ENCODE peak calls at places on chromosomes 12 and 14, in eight cellular contexts. D is adrenal gland, Q is K562, M is right lobe of liver, Y is upper lobe of left lung, W is tibial nerve, B is esophagus muscularis mucosa, H is uterus. L is an unnamed sample.

GRCh38 chr14:70890842-70891442 is 16.3 kb upstream of the PCNX1 start:
- DNase-seq in D (no peak), Q (no peak), M (no peak), Y (no peak), W (no peak), B (no peak), H (no peak), L (no peak)

GRCh38 chr14:71362920-71363584 is 455.8 kb downstream of the PCNX1 start:
- DNase-seq in D (no peak), Q (no peak), M (no peak), Y (no peak), W (no peak), B (no peak), H (no peak), L (no peak)

GRCh38 chr12:127909031-127909430 is 357.9 kb upstream of the TMEM132C start:
- DNase-seq in D (no peak), Q (no peak), M (no peak), Y (no peak), W (no peak), B (no peak), H (no peak), L (no peak)

GRCh38 chr14:20343855-20344205 is 395 bp downstream of the PARP2 start:
- DNase-seq in D (no peak), Q (peak; percentile 25), M (no peak), Y (no peak), W (no peak), B (no peak), H (no peak), L (no peak)

GRCh38 chr12:113007166-113007565 is 28.8 kb downstream of the OAS2 start:
- DNase-seq in D (peak; percentile 80), Q (no peak), M (no peak), Y (no peak), W (no peak), B (no peak), H (no peak), L (no peak)

GRCh38 chr12:90065301-90065801 is 356.7 kb upstream of the ATP2B1 start:
- DNase-seq in D (no peak), Q (no peak), M (no peak), Y (no peak), W (no peak), B (no peak), H (no peak), L (no peak)

GRCh38 chr14:23121401-23121800 is 2.3 kb upstream of the CEBPE start:
- DNase-seq in D (peak; percentile 78), Q (no peak), M (no peak), Y (no peak), W (no peak), B (no peak), H (peak; percentile 74), L (no peak)

GRCh38 chr12:47989666-47990065 is 14.6 kb downstream of the COL2A1 start:
- DNase-seq in D (no peak), Q (no peak), M (no peak), Y (no peak), W (no peak), B (no peak), H (no peak), L (no peak)

GRCh38 chr14:61599959-61600358 is 95.4 kb upstream of the HIF1A start:
- DNase-seq in D (no peak), Q (no peak), M (no peak), Y (no peak), W (no peak), B (no peak), H (no peak), L (no peak)

GRCh38 chr12:48175613-48176416 is 7.6 kb upstream of the CCDC184 start:
- DNase-seq in D (no peak), Q (peak; percentile 43), M (no peak), Y (no peak), W (no peak), B (no peak), H (no peak), L (no peak)

GRCh38 chr14:72736348-72736747 is 157.6 kb downstream of the DPF3 start:
- DNase-seq in D (no peak), Q (peak; percentile 37), M (no peak), Y (no peak), W (no peak), B (no peak), H (no peak), L (no peak)

GRCh38 chr14:64005822-64006221 is 153.0 kb downstream of the SYNE2 start:
- DNase-seq in D (no peak), Q (no peak), M (no peak), Y (no peak), W (no peak), B (no peak), H (no peak), L (no peak)

GRCh38 chr12:72865921-72866320 is 593.8 kb downstream of the TRHDE start:
- DNase-seq in D (no peak), Q (no peak), M (no peak), Y (no peak), W (no peak), B (no peak), H (no peak), L (no peak)

GRCh38 chr14:33679025-33679424 is 271.8 kb downstream of the EGLN3 start:
- DNase-seq in D (no peak), Q (no peak), M (no peak), Y (no peak), W (no peak), B (no peak), H (no peak), L (no peak)

GRCh38 chr12:7645395-7646177 is 20.1 kb downstream of the APOBEC1 start:
- DNase-seq in D (no peak), Q (peak; percentile 28), M (no peak), Y (no peak), W (no peak), B (no peak), H (no peak), L (no peak)

GRCh38 chr12:107526555-107527180 is 158.9 kb upstream of the PWP1 start:
- DNase-seq in D (no peak), Q (no peak), M (no peak), Y (no peak), W (no peak), B (peak; percentile 53), H (no peak), L (no peak)

GRCh38 chr12:14884458-14884878 is 1.2 kb downstream of the MGP start:
- DNase-seq in D (peak; percentile 96), Q (no peak), M (peak; percentile 67), Y (no peak), W (peak; percentile 79), B (peak; percentile 97), H (peak; percentile 81), L (no peak)

GRCh38 chr12:50066402-50066801 is 9.0 kb downstream of the ASIC1 start:
- DNase-seq in D (peak; percentile 60), Q (no peak), M (peak; percentile 31), Y (no peak), W (no peak), B (no peak), H (no peak), L (no peak)

GRCh38 chr14:54689928-54690327 is 123.0 kb downstream of the SAMD4A start:
- DNase-seq in D (no peak), Q (no peak), M (no peak), Y (no peak), W (no peak), B (no peak), H (no peak), L (no peak)

GRCh38 chr14:54693761-54694160 is 126.8 kb downstream of the SAMD4A start:
- DNase-seq in D (no peak), Q (no peak), M (no peak), Y (no peak), W (no peak), B (no peak), H (no peak), L (no peak)

GRCh38 chr14:54692261-54692861 is 125.4 kb downstream of the SAMD4A start:
- DNase-seq in D (no peak), Q (no peak), M (no peak), Y (no peak), W (no peak), B (no peak), H (no peak), L (no peak)

GRCh38 chr14:54690887-54691286 is 124.0 kb downstream of the SAMD4A start:
- DNase-seq in D (no peak), Q (no peak), M (no peak), Y (no peak), W (no peak), B (no peak), H (no peak), L (no peak)

DNA sequence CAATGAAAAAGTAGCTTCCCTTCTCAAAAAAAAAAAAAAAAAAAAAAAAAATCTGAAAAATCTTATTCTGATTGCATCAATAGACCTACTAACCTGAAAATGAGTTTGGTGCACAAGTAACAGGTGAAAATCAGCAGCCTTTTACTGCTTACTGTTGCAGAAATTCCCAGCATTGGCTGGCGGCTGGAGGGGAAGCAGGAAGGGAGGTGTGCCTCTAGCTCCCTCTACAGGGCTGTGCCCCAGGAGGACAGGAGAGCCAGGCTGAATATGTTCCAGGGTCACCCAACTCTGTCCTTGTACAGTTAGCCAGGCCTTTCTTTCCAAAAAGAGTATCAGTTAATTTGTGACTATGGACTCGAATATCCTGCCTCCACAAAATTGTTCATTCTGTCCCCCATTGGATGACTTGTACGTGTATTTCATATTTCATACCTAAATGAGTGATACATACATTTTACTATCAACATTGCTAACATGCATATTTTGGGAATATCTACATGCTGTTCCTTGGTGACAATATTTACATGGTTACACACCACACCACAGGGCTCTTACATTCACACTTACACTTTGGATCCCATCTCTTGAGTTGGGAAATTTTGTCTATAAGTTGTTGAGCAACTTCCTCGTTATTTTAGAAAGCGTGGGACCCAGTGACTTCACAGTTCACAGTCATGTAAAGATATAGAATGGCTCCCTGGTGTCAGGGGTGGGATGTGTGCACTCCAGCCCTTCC is 124.8 kb downstream of the SAMD4A start:
- DNase-seq in D (peak; percentile 94), Q (peak; percentile 74), M (peak; percentile 79), Y (no peak), W (peak; percentile 63), B (no peak), H (peak; percentile 73), L (no peak)
- TF ChIP-seq POLR2A in D (no peak), Q (no peak), M (no peak), Y (no peak), W (no peak), B (no peak), H (no peak), L (no peak)

DNA sequence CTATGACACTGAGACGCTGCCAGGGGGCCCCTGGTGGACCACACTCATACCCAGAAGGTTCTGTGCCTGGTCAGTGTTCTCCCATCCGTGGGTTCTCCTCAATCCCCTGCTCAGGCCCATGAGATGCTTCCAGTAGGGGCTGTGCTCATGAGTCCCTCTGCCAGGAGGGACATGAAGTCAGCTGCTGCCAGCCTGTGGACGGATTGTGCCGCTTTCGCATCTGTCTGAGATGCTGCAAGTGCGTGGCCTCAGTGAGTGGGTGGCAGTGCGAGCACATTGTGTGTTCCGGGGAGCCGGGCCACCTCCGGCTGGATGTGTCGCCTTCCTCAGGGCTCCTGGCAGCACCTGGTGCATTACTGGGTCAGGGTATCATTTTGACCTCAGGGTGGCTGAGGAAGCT is 15.5 kb downstream of the TUNAR start:
- DNase-seq in D (no peak), Q (no peak), M (no peak), Y (no peak), W (no peak), B (no peak), H (no peak), L (no peak)
- H3K27me3 ChIP-seq in D (peaks cover 2% of the 10 kb centered on the region), Q (peaks cover 12% of the 10 kb centered on the region), M (no peaks in the 10 kb centered on the region), Y (no peaks in the 10 kb centered on the region), W (no peaks in the 10 kb centered on the region), B (no peaks in the 10 kb centered on the region), H (no peaks in the 10 kb centered on the region), L (no peaks in the 10 kb centered on the region)

GRCh38 chr14:105445901-105446845 is 26.5 kb downstream of the MTA1 start:
- DNase-seq in D (no peak), Q (no peak), M (no peak), Y (peak; percentile 62), W (no peak), B (no peak), H (no peak), L (no peak)
- TF ChIP-seq POLR2A in D (no peak), Q (no peak), M (no peak), Y (no peak), W (no peak), B (no peak), H (no peak), L (no peak)

GRCh38 chr12:3332190-3332589 is 158.8 kb upstream of the PRMT8 start:
- DNase-seq in D (no peak), Q (no peak), M (no peak), Y (no peak), W (no peak), B (no peak), H (no peak), L (no peak)
- H3K27me3 ChIP-seq in D (no peaks in the 10 kb centered on the region), Q (peaks cover 3% of the 10 kb centered on the region), M (no peaks in the 10 kb centered on the region), Y (no peaks in the 10 kb centered on the region), W (no peaks in the 10 kb centered on the region), B (no peaks in the 10 kb centered on the region), H (no peaks in the 10 kb centered on the region), L (no peaks in the 10 kb centered on the region)